ENCODE peak calls at places on chromosomes 7 and 10, in four cellular contexts. One of them, this sample, is unnamed.

GRCh38 chr7:158377800-158378623 is 209.6 kb downstream of the PTPRN2 start:
- DNase-seq in effector memory CD4-positive, alpha-beta T cell: no peak
- DNase-seq in GM23248: no peak
- DNase-seq in prostate gland: no peak
- DNase-seq in this sample: no peak

GRCh38 chr7:132614428-132615076 is 38.3 kb upstream of the PLXNA4 start:
- DNase-seq in effector memory CD4-positive, alpha-beta T cell: no peak
- DNase-seq in GM23248: peak; percentile 40
- DNase-seq in prostate gland: no peak
- DNase-seq in this sample: no peak

GRCh38 chr10:26931223-26931622 is 70.5 kb upstream of the ABI1 start:
- DNase-seq in effector memory CD4-positive, alpha-beta T cell: no peak
- DNase-seq in prostate gland: no peak
- DNase-seq in GM23248: no peak
- DNase-seq in this sample: no peak

GRCh38 chr10:6299234-6299633 is 96.5 kb downstream of the PFKFB3 start:
- DNase-seq in prostate gland: no peak
- DNase-seq in GM23248: no peak
- DNase-seq in effector memory CD4-positive, alpha-beta T cell: no peak
- DNase-seq in this sample: no peak

GRCh38 chr7:128405345-128406146 is 4.2 kb downstream of the IMPDH1 start:
- DNase-seq in effector memory CD4-positive, alpha-beta T cell: peak; percentile 49
- DNase-seq in prostate gland: no peak
- DNase-seq in GM23248: peak; percentile 75
- DNase-seq in this sample: peak; percentile 42

GRCh38 chr10:61793760-61794713 is 107.5 kb upstream of the ARID5B start:
- DNase-seq in GM23248: peak; percentile 47
- DNase-seq in prostate gland: no peak
- DNase-seq in effector memory CD4-positive, alpha-beta T cell: no peak
- DNase-seq in this sample: no peak

GRCh38 chr10:83603708-83604107 is 535.6 kb upstream of the GHITM start:
- DNase-seq in prostate gland: no peak
- DNase-seq in effector memory CD4-positive, alpha-beta T cell: no peak
- DNase-seq in GM23248: no peak
- DNase-seq in this sample: no peak

GRCh38 chr7:141208539-141208938 is 134.7 kb downstream of the TMEM178B start:
- DNase-seq in GM23248: no peak
- DNase-seq in prostate gland: no peak
- DNase-seq in effector memory CD4-positive, alpha-beta T cell: no peak
- DNase-seq in this sample: no peak

GRCh38 chr7:91520645-91521044 is 256.4 kb downstream of the FZD1 start:
- DNase-seq in GM23248: no peak
- DNase-seq in effector memory CD4-positive, alpha-beta T cell: no peak
- DNase-seq in prostate gland: no peak
- DNase-seq in this sample: no peak

GRCh38 chr10:95815133-95815532 is 59.2 kb downstream of the ENTPD1 start:
- DNase-seq in GM23248: no peak
- DNase-seq in effector memory CD4-positive, alpha-beta T cell: no peak
- DNase-seq in prostate gland: no peak
- DNase-seq in this sample: no peak

GRCh38 chr10:132163278-132163765 is 23.4 kb upstream of the DPYSL4 start:
- DNase-seq in prostate gland: peak; percentile 48
- DNase-seq in effector memory CD4-positive, alpha-beta T cell: no peak
- DNase-seq in GM23248: peak; percentile 51
- DNase-seq in this sample: no peak

GRCh38 chr10:133324198-133324792 is 12.4 kb downstream of the CALY start:
- DNase-seq in effector memory CD4-positive, alpha-beta T cell: peak; percentile 48
- DNase-seq in prostate gland: peak; percentile 29
- DNase-seq in GM23248: peak; percentile 72
- DNase-seq in this sample: peak; percentile 43

GRCh38 chr10:117224036-117224430 is 16.9 kb upstream of the SLC18A2 start:
- DNase-seq in effector memory CD4-positive, alpha-beta T cell: no peak
- DNase-seq in prostate gland: no peak
- DNase-seq in GM23248: no peak
- DNase-seq in this sample: no peak

GRCh38 chr10:35012781-35013180 is 77.4 kb downstream of the CUL2 start:
- DNase-seq in effector memory CD4-positive, alpha-beta T cell: no peak
- DNase-seq in GM23248: no peak
- DNase-seq in prostate gland: no peak
- DNase-seq in this sample: no peak

GRCh38 chr7:4792537-4793126 is 17.2 kb downstream of the AP5Z1 start:
- DNase-seq in effector memory CD4-positive, alpha-beta T cell: no peak
- DNase-seq in prostate gland: no peak
- DNase-seq in GM23248: peak; percentile 53
- DNase-seq in this sample: no peak

GRCh38 chr10:113753020-113753692 is 1.7 kb downstream of the PLEKHS1 start:
- DNase-seq in effector memory CD4-positive, alpha-beta T cell: no peak
- DNase-seq in GM23248: no peak
- DNase-seq in prostate gland: no peak
- DNase-seq in this sample: no peak

GRCh38 chr10:101559596-101560292 is 28.3 kb downstream of the POLL start:
- DNase-seq in prostate gland: no peak
- DNase-seq in GM23248: no peak
- DNase-seq in effector memory CD4-positive, alpha-beta T cell: no peak
- DNase-seq in this sample: no peak

GRCh38 chr10:21507066-21507669 is 18.3 kb downstream of the SKIDA1 start:
- DNase-seq in GM23248: no peak
- DNase-seq in prostate gland: no peak
- DNase-seq in effector memory CD4-positive, alpha-beta T cell: no peak
- DNase-seq in this sample: no peak

GRCh38 chr10:94963901-94964300 is 25.4 kb downstream of the CYP2C9 start:
- DNase-seq in effector memory CD4-positive, alpha-beta T cell: no peak
- DNase-seq in prostate gland: no peak
- DNase-seq in GM23248: peak; percentile 57
- DNase-seq in this sample: no peak

GRCh38 chr7:3065724-3066143 is 22.1 kb upstream of the CARD11 start:
- DNase-seq in effector memory CD4-positive, alpha-beta T cell: peak; percentile 16
- DNase-seq in GM23248: peak; percentile 7
- DNase-seq in prostate gland: peak; percentile 13
- DNase-seq in this sample: peak; percentile 32

DNA sequence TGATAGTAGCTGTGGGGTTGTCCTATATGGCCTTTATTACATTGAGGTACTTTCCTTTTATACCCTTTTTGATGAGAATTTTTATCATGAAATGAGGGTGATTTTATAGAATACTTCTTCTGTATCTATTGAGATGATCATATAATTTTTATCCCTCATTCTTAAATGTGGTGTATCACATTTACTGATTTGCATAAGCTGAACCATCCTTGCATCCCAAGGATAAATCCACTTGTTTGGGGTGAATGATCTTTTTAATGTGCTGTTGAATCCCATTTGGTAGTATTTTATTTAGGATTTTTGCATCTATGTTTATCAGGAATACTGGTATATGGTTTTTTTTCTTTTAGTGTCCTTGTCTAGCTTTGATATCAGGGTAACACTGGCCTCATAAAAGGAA is 84.5 kb upstream of the IL6 start:
- DNase-seq in prostate gland: no peak
- DNase-seq in GM23248: no peak
- DNase-seq in effector memory CD4-positive, alpha-beta T cell: no peak
- DNase-seq in this sample: no peak
- H3K9me3 ChIP-seq in prostate gland: no peaks in the 10 kb centered on the region
- H3K9me3 ChIP-seq in GM23248: peaks cover 13% of the 10 kb centered on the region
- H3K9me3 ChIP-seq in effector memory CD4-positive, alpha-beta T cell: peaks cover 7% of the 10 kb centered on the region
- H3K9me3 ChIP-seq in this sample: no peaks in the 10 kb centered on the region

GRCh38 chr10:130806426-130806825 is 505.1 kb downstream of the TCERG1L start:
- DNase-seq in prostate gland: no peak
- DNase-seq in GM23248: no peak
- DNase-seq in effector memory CD4-positive, alpha-beta T cell: no peak
- DNase-seq in this sample: no peak

GRCh38 chr10:130808686-130809085 is 502.8 kb downstream of the TCERG1L start:
- DNase-seq in GM23248: no peak
- DNase-seq in prostate gland: no peak
- DNase-seq in effector memory CD4-positive, alpha-beta T cell: no peak
- DNase-seq in this sample: no peak

GRCh38 chr10:130808243-130808642 is 503.3 kb downstream of the TCERG1L start:
- DNase-seq in GM23248: no peak
- DNase-seq in prostate gland: no peak
- DNase-seq in effector memory CD4-positive, alpha-beta T cell: no peak
- DNase-seq in this sample: no peak

GRCh38 chr10:130807096-130807495 is 504.4 kb downstream of the TCERG1L start:
- DNase-seq in prostate gland: no peak
- DNase-seq in GM23248: no peak
- DNase-seq in effector memory CD4-positive, alpha-beta T cell: no peak
- DNase-seq in this sample: no peak

GRCh38 chr10:130807721-130808120 is 503.8 kb downstream of the TCERG1L start:
- DNase-seq in effector memory CD4-positive, alpha-beta T cell: no peak
- DNase-seq in prostate gland: no peak
- DNase-seq in GM23248: no peak
- DNase-seq in this sample: no peak
- H3K4me3 ChIP-seq in effector memory CD4-positive, alpha-beta T cell: no peak overlapping the region
- H3K4me3 ChIP-seq in prostate gland: no peak overlapping the region
- H3K4me3 ChIP-seq in GM23248: no peak overlapping the region
- H3K4me3 ChIP-seq in this sample: no peak overlapping the region

GRCh38 chr7:71785216-71785615 is 626.9 kb downstream of the CALN1 start:
- DNase-seq in effector memory CD4-positive, alpha-beta T cell: no peak
- DNase-seq in prostate gland: no peak
- DNase-seq in GM23248: no peak
- DNase-seq in this sample: no peak
- H3K9me3 ChIP-seq in effector memory CD4-positive, alpha-beta T cell: peaks cover 5% of the 10 kb centered on the region
- H3K9me3 ChIP-seq in prostate gland: no peaks in the 10 kb centered on the region
- H3K9me3 ChIP-seq in GM23248: no peaks in the 10 kb centered on the region
- H3K9me3 ChIP-seq in this sample: no peaks in the 10 kb centered on the region

DNA sequence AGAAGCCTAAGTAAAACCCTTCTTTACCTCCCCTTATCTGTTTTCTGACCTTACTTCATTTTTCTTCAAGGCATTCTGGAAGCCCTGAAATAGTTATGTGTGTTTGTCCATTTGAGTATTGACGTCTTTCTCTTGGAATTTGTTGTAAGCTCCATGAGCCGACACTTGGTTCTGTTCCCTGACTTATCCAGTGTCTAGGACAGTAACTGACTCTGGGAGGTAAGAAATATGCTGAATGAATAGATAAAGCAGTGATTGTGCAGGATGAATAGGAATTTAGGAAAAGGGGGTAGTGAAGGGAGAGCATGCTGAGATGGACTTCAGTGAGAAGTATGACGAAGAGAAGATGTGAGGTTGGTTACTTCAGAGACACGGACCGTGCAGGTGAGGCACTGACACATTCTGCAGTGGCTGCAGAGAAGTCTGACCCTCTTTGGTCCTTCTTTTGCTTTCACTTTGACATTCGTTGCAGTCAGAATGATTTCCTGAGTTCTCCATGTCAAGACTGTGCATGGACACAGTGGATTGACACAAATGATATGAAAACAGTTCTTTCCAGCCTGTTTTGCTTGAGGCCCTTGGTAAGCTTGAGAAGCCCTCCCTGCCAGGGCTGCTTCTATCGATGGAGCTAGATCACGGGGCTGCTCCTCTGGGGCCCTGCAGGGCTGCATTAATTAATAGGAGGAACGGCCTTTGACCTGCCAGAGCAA is 261.5 kb upstream of the SORCS1 start:
- DNase-seq in GM23248: no peak
- DNase-seq in prostate gland: no peak
- DNase-seq in effector memory CD4-positive, alpha-beta T cell: no peak
- DNase-seq in this sample: no peak
- H3K4me3 ChIP-seq in GM23248: peak overlapping the region; percentile 4
- H3K4me3 ChIP-seq in prostate gland: no peak overlapping the region
- H3K4me3 ChIP-seq in effector memory CD4-positive, alpha-beta T cell: no peak overlapping the region
- H3K4me3 ChIP-seq in this sample: no peak overlapping the region

GRCh38 chr10:38050212-38050611 is 39.7 kb downstream of the ZNF33A start:
- DNase-seq in GM23248: no peak
- DNase-seq in prostate gland: no peak
- DNase-seq in effector memory CD4-positive, alpha-beta T cell: no peak
- DNase-seq in this sample: no peak

DNA sequence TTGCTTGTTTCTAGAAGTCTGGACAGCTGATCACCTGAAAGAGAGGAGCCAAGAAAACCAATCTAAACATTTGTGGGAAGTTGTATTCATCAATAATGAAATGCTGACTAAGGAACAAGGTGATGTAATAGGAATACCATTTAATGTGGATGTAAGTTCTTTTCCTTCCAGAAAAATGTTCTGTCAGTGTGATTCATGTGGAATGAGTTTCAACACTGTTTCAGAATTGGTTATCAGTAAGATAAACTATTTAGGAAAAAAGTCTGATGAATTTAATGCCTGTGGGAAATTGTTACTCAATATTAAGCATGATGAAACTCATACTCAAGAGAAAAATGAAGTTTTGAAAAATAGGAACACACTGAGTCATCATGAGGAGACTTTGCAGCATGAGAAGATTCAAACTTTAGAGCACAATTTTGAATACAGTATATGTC is 39.8 kb upstream of the ZNF37A start:
- DNase-seq in GM23248: peak; percentile 70
- DNase-seq in prostate gland: no peak
- DNase-seq in effector memory CD4-positive, alpha-beta T cell: no peak
- DNase-seq in this sample: no peak
- H3K9me3 ChIP-seq in GM23248: no peaks in the 10 kb centered on the region
- H3K9me3 ChIP-seq in prostate gland: no peaks in the 10 kb centered on the region
- H3K9me3 ChIP-seq in effector memory CD4-positive, alpha-beta T cell: peaks cover 41% of the 10 kb centered on the region
- H3K9me3 ChIP-seq in this sample: peaks cover 7% of the 10 kb centered on the region

GRCh38 chr7:94303736-94304135 is 91.0 kb upstream of the COL1A2 start:
- DNase-seq in GM23248: peak; percentile 93
- DNase-seq in prostate gland: no peak
- DNase-seq in effector memory CD4-positive, alpha-beta T cell: no peak
- DNase-seq in this sample: no peak

GRCh38 chr7:94297397-94297838 is 97.3 kb upstream of the COL1A2 start:
- DNase-seq in GM23248: peak; percentile 98
- DNase-seq in prostate gland: no peak
- DNase-seq in effector memory CD4-positive, alpha-beta T cell: no peak
- DNase-seq in this sample: no peak

GRCh38 chr7:94298943-94299342 is 95.8 kb upstream of the COL1A2 start:
- DNase-seq in GM23248: peak; percentile 88
- DNase-seq in effector memory CD4-positive, alpha-beta T cell: no peak
- DNase-seq in prostate gland: no peak
- DNase-seq in this sample: no peak

GRCh38 chr7:94300176-94300835 is 94.4 kb upstream of the COL1A2 start:
- DNase-seq in prostate gland: no peak
- DNase-seq in GM23248: peak; percentile 41
- DNase-seq in effector memory CD4-positive, alpha-beta T cell: no peak
- DNase-seq in this sample: no peak

GRCh38 chr7:94301024-94301588 is 93.6 kb upstream of the COL1A2 start:
- DNase-seq in GM23248: peak; percentile 98
- DNase-seq in prostate gland: peak; percentile 5
- DNase-seq in effector memory CD4-positive, alpha-beta T cell: no peak
- DNase-seq in this sample: no peak
- H3K4me3 ChIP-seq in GM23248: peak overlapping the region; percentile 62
- H3K4me3 ChIP-seq in prostate gland: no peak overlapping the region
- H3K4me3 ChIP-seq in effector memory CD4-positive, alpha-beta T cell: no peak overlapping the region
- H3K4me3 ChIP-seq in this sample: no peak overlapping the region

DNA sequence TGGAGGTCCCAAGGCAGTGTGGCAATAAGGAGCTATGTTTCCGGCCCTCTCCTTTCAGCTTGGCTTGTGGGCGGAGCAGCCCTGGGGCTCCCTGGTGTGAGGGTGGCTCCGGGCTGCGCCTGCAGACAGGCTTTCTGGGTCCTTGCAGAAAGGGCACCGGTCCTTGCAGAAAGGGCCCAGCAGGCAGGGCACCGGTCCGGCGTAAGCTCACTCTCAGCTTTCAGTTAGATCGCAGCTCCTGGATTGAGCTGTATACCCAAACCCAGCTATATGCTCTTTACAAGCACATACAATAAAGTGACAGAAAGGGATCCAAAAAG is 293.8 kb upstream of the SHH start:
- DNase-seq in effector memory CD4-positive, alpha-beta T cell: no peak
- DNase-seq in GM23248: no peak
- DNase-seq in prostate gland: no peak
- DNase-seq in this sample: no peak
- H3K9me3 ChIP-seq in effector memory CD4-positive, alpha-beta T cell: no peaks in the 10 kb centered on the region
- H3K9me3 ChIP-seq in GM23248: no peaks in the 10 kb centered on the region
- H3K9me3 ChIP-seq in prostate gland: no peaks in the 10 kb centered on the region
- H3K9me3 ChIP-seq in this sample: no peaks in the 10 kb centered on the region

GRCh38 chr7:138665249-138665648 is 35.9 kb downstream of the SVOPL start:
- DNase-seq in prostate gland: no peak
- DNase-seq in effector memory CD4-positive, alpha-beta T cell: no peak
- DNase-seq in GM23248: no peak
- DNase-seq in this sample: no peak
- H3K4me3 ChIP-seq in prostate gland: no peak overlapping the region
- H3K4me3 ChIP-seq in effector memory CD4-positive, alpha-beta T cell: no peak overlapping the region
- H3K4me3 ChIP-seq in GM23248: no peak overlapping the region
- H3K4me3 ChIP-seq in this sample: no peak overlapping the region